ENCODE peak calls at places on chromosomes 2 and 18, in six cellular contexts. H is ACHN, K is left colon, W is T-cell, O is NCI-H1092, F is amygdala. Z is an unnamed sample.

GRCh38 chr2:77161009-77161408 is 361.2 kb downstream of the LRRTM4 start:
- DNase-seq in H (peak), K (no peak), W (no peak), O (no peak), F (no peak), Z (no peak)

GRCh38 chr2:190827720-190828119 is 52.9 kb upstream of the GLS start:
- DNase-seq in H (no peak), K (no peak), W (no peak), O (no peak), F (no peak), Z (no peak)

GRCh38 chr2:11679491-11680130 is 9.6 kb upstream of the NTSR2 start:
- DNase-seq in H (no peak), K (no peak), W (no peak), O (no peak), F (no peak), Z (peak)

GRCh38 chr2:201618744-201619654 is 24.3 kb downstream of the TMEM237 start:
- DNase-seq in H (peak), K (peak), W (no peak), O (no peak), F (peak), Z (no peak)

GRCh38 chr2:120066708-120067547 is 54.1 kb downstream of the EPB41L5 start:
- DNase-seq in H (no peak), K (no peak), W (no peak), O (peak), F (no peak), Z (no peak)

GRCh38 chr2:107062599-107063196 is 176.7 kb upstream of the ST6GAL2 start:
- DNase-seq in H (no peak), K (no peak), W (no peak), O (no peak), F (no peak), Z (no peak)

GRCh38 chr2:84194906-84195644 is 264.0 kb downstream of the SUCLG1 start:
- DNase-seq in H (no peak), K (no peak), W (no peak), O (no peak), F (no peak), Z (no peak)

GRCh38 chr2:229910832-229911412 is 10.9 kb downstream of the TRIP12 start:
- DNase-seq in H (peak), K (no peak), W (no peak), O (no peak), F (no peak), Z (peak)

GRCh38 chr2:71933467-71934319 is 214.0 kb downstream of the CYP26B1 start:
- DNase-seq in H (no peak), K (no peak), W (no peak), O (no peak), F (no peak), Z (peak)

GRCh38 chr2:235149240-235149641 is 197.4 kb downstream of the SH3BP4 start:
- DNase-seq in H (no peak), K (no peak), W (no peak), O (no peak), F (no peak), Z (no peak)

GRCh38 chr2:61262699-61263098 is 100.7 kb downstream of the C2orf74 start:
- DNase-seq in H (no peak), K (no peak), W (no peak), O (no peak), F (no peak), Z (no peak)

GRCh38 chr18:68840554-68841263 is 42.8 kb downstream of the CCDC102B start:
- DNase-seq in H (peak), K (no peak), W (no peak), O (no peak), F (no peak), Z (no peak)

GRCh38 chr2:170845343-170845742 is 28.7 kb downstream of the GAD1 start:
- DNase-seq in H (peak), K (no peak), W (no peak), O (no peak), F (no peak), Z (no peak)

GRCh38 chr2:163348843-163349395 is 386.9 kb downstream of the FIGN start:
- DNase-seq in H (peak), K (peak), W (no peak), O (no peak), F (no peak), Z (peak)

GRCh38 chr2:238096311-238097011 is 3.7 kb upstream of the ESPNL start:
- DNase-seq in H (no peak), K (no peak), W (no peak), O (no peak), F (no peak), Z (peak)

GRCh38 chr2:203551653-203552250 is 16.7 kb upstream of the RAPH1 start:
- DNase-seq in H (no peak), K (peak), W (no peak), O (no peak), F (no peak), Z (no peak)

GRCh38 chr2:112920923-112921532 is 10.1 kb downstream of the IL37 start:
- DNase-seq in H (no peak), K (no peak), W (no peak), O (no peak), F (no peak), Z (no peak)

GRCh38 chr2:239865059-239865639 is 160.0 kb downstream of the NDUFA10 start:
- DNase-seq in H (no peak), K (no peak), W (no peak), O (no peak), F (no peak), Z (no peak)

GRCh38 chr2:52141076-52141475 is 1109.1 kb upstream of the NRXN1 start:
- DNase-seq in H (no peak), K (no peak), W (no peak), O (no peak), F (no peak), Z (no peak)

GRCh38 chr2:205617905-205618304 is 64.4 kb upstream of the NRP2 start:
- DNase-seq in H (no peak), K (no peak), W (no peak), O (no peak), F (no peak), Z (no peak)

GRCh38 chr2:143296089-143296488 is 166.9 kb downstream of the ARHGAP15 start:
- DNase-seq in H (no peak), K (no peak), W (no peak), O (no peak), F (no peak), Z (no peak)

GRCh38 chr2:37625156-37625555 is 46.3 kb downstream of the CDC42EP3 start:
- DNase-seq in H (no peak), K (no peak), W (no peak), O (no peak), F (no peak), Z (no peak)

GRCh38 chr18:79396431-79397287 is 929 bp downstream of the NFATC1 start:
- DNase-seq in H (peak), K (peak), W (no peak), O (no peak), F (no peak), Z (no peak)

GRCh38 chr2:219469186-219469724 is 29.4 kb upstream of the GMPPA start:
- DNase-seq in H (peak), K (no peak), W (no peak), O (no peak), F (no peak), Z (no peak)

GRCh38 chr18:27413495-27414401 is 228.6 kb upstream of the CHST9 start:
- DNase-seq in H (peak), K (no peak), W (no peak), O (no peak), F (no peak), Z (no peak)

GRCh38 chr2:18373081-18373480 is 187.4 kb downstream of the RDH14 start:
- DNase-seq in H (no peak), K (no peak), W (no peak), O (no peak), F (no peak), Z (no peak)

GRCh38 chr2:102126660-102127059 is 15.9 kb upstream of the IL1R1 start:
- DNase-seq in H (no peak), K (no peak), W (no peak), O (no peak), F (no peak), Z (no peak)

GRCh38 chr2:78644849-78645248 is 380.7 kb upstream of the REG3G start:
- DNase-seq in H (no peak), K (no peak), W (no peak), O (no peak), F (no peak), Z (no peak)

GRCh38 chr18:11857177-11857887 is 6.1 kb downstream of the CHMP1B start:
- DNase-seq in H (peak), K (peak), W (no peak), O (no peak), F (no peak), Z (peak)

GRCh38 chr2:217127744-217128143 is 267.9 kb upstream of the TNP1 start:
- DNase-seq in H (no peak), K (no peak), W (no peak), O (peak), F (no peak), Z (no peak)

GRCh38 chr2:207914716-207915115 is 110.6 kb downstream of the PLEKHM3 start:
- DNase-seq in H (no peak), K (no peak), W (no peak), O (no peak), F (no peak), Z (no peak)

GRCh38 chr2:109324859-109325258 is 195.9 kb downstream of the SH3RF3 start:
- DNase-seq in H (no peak), K (no peak), W (no peak), O (no peak), F (no peak), Z (no peak)

GRCh38 chr2:166539340-166540162 is 45.5 kb upstream of the SCN7A start:
- DNase-seq in H (peak), K (no peak), W (no peak), O (peak), F (no peak), Z (peak)

Z was measured in cerebellar cortex.